ENCODE peak calls at places on chromosomes 12 and 14, in six cellular contexts. H, X, K, A, I and W are unnamed samples.

GRCh38 chr14:30610719-30611388 is 11.3 kb upstream of the SCFD1 start:
- DNase-seq in H (peak), X (peak), K (no peak), A (peak), I (no peak), W (no peak)

GRCh38 chr14:69873877-69874780 is 5.1 kb upstream of the SMOC1 start:
- DNase-seq in H (no peak), X (peak), K (no peak), A (no peak), I (no peak), W (no peak)

GRCh38 chr12:51591020-51591901 is at the start of gene SCN8A:
- DNase-seq in H (peak), X (peak), K (peak), A (peak), I (peak), W (no peak)

GRCh38 chr12:26121841-26122680 is 2.8 kb downstream of the BHLHE41 start:
- DNase-seq in H (peak), X (no peak), K (peak), A (no peak), I (peak), W (no peak)

GRCh38 chr12:39145175-39145999 is 240.0 kb upstream of the CPNE8 start:
- DNase-seq in H (peak), X (no peak), K (no peak), A (no peak), I (no peak), W (no peak)

GRCh38 chr14:90720336-90720735 is 95.9 kb downstream of the TTC7B start:
- DNase-seq in H (no peak), X (no peak), K (no peak), A (no peak), I (no peak), W (no peak)

GRCh38 chr12:60335765-60336164 is 739.9 kb downstream of the SLC16A7 start:
- DNase-seq in H (peak), X (peak), K (no peak), A (peak), I (no peak), W (no peak)

GRCh38 chr12:76611533-76611932 is 52.0 kb upstream of the OSBPL8 start:
- DNase-seq in H (peak), X (peak), K (no peak), A (no peak), I (no peak), W (no peak)

GRCh38 chr12:80441921-80442320 is 2.1 kb upstream of the PTPRQ start:
- DNase-seq in H (peak), X (peak), K (no peak), A (no peak), I (no peak), W (no peak)

DNA sequence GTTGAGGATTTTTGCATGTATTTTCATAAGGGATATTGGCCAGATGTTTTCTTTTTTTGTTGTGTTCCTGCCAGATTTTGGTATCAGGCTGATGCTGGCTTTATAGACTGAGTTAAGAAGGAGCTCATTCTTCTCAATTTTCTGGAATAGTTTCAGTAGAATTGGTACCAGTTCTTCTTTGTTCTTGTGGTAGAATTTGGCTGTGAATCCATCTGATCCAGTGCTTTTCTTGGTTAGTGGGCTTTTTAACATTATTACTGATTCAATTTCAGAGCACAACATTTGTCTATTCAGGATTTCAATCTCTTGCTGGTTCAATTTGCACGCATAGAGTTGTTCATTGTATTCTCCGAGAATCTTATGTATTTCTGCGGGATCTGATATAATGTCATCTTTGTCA is 136.5 kb upstream of the FOXG1 start:
- DNase-seq in H (no peak), X (no peak), K (no peak), A (no peak), I (no peak), W (no peak)
- TF ChIP-seq CTCF in H (no peak), X (no peak), K (no peak), A (no peak), I (no peak), W (no peak)

GRCh38 chr14:95683793-95684192 is 2.4 kb upstream of the TCL1B start:
- DNase-seq in H (peak), X (no peak), K (peak), A (peak), I (no peak), W (no peak)
- TF ChIP-seq CTCF in H (peak), X (peak), K (peak), A (peak), I (peak), W (peak)

GRCh38 chr14:32366256-32366655 is 37.2 kb downstream of the AKAP6 start:
- DNase-seq in H (peak), X (peak), K (no peak), A (no peak), I (no peak), W (no peak)
- TF ChIP-seq CTCF in H (peak), X (peak), K (no peak), A (peak), I (no peak), W (peak)

DNA sequence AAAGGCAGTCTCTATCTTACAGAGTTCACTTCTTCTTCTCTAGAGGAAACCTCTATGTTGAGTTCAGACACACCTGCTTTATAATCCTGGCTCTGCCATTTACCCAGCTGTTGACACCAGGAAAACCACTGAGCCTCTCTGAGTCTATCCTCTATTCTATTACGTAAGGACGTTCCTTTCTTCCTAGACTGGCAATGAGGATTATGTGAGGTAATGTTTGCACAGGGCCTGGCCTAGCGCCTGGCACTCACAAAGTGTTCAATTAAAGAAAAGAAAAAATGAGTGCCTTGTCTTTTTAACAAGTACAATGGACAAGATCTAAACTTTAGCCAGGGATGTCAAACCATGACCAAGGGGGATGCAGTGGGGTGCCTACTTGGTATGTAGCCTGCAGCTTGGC is 641.9 kb upstream of the TBX3 start:
- DNase-seq in H (peak), X (no peak), K (no peak), A (no peak), I (no peak), W (no peak)
- TF ChIP-seq CTCF in H (no peak), X (no peak), K (no peak), A (no peak), I (no peak), W (no peak)

GRCh38 chr12:65943388-65944137 is 119.3 kb downstream of the HMGA2 start:
- DNase-seq in H (no peak), X (peak), K (no peak), A (no peak), I (no peak), W (no peak)
- TF ChIP-seq CTCF in H (peak), X (peak), K (no peak), A (no peak), I (no peak), W (no peak)

DNA sequence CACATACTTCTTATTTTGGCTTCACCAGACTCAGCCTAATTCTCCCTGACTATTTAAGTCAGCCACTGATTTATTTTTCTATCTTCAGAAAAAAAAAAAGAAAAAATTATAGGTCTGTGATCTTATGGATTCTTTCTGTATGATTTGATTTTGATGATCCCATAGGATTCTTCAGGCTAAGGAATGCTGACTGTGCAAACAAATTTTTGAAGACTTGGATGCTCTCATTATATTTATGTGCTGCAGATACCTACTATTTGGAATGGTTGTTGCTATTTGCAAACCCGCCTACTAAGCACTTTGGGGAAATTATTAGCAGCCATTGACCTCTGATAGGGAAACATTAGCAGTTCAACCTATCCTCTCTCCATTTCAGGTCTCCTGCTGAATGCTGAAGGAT is 4.0 kb upstream of the ANO4 start:
- DNase-seq in H (no peak), X (no peak), K (no peak), A (no peak), I (no peak), W (no peak)
- TF ChIP-seq CTCF in H (no peak), X (no peak), K (no peak), A (no peak), I (no peak), W (no peak)

GRCh38 chr12:88390811-88391210 is 189.5 kb downstream of the KITLG start:
- DNase-seq in H (no peak), X (no peak), K (no peak), A (no peak), I (no peak), W (no peak)

GRCh38 chr12:88388566-88389269 is 191.6 kb downstream of the KITLG start:
- DNase-seq in H (no peak), X (peak), K (no peak), A (no peak), I (no peak), W (no peak)

GRCh38 chr12:88391556-88391955 is 188.7 kb downstream of the KITLG start:
- DNase-seq in H (peak), X (peak), K (no peak), A (peak), I (no peak), W (no peak)

DNA sequence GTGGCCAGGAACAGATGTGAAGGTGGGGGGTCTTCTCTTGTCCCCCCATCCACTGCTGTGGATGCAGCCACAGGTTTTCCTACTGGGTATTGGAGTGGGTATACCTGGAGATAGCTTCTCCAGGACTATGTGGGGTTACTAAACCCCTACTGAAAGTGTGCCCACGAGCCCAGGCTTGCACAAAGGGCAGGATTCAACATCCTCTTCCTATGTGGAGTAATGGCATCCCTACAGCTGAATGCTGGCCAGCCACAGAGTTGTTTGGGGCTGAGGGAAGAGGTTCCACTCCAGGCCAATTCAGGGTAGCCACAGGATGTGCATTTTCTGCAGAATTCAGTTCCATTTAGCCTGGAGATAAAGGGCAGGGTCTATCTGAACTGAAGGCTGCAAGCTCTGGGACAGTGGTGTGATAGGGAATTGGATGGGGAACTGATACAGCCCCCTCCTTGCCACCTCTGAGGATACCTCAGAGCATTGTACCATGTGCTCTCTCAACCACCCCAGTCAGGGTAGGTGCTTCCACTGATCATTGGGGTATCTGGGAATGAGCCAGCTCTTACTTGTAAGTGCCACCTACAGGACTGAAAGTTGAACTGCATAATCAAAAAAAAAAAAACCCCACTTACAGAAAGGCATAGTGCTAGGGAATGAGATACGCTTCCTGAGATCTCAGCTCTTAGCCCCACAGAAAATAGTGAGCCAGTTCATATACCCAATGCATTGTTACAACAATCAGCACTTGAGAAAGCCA is 187.1 kb downstream of the KITLG start:
- DNase-seq in H (peak), X (no peak), K (no peak), A (peak), I (no peak), W (no peak)
- TF ChIP-seq CTCF in H (peak), X (peak), K (no peak), A (peak), I (no peak), W (peak)